ENCODE peak calls at places on chromosome 3, in six cellular contexts. S is tibial artery; R is mucosa of descending colon; E is ascending aorta; J is HFF-Myc; D is CD4-positive, alpha-beta memory T cell. K is an unnamed sample.

GRCh38 chr3:135982404-135982761 is 16.9 kb downstream of the PPP2R3A start:
- DNase-seq in S (no peak), R (no peak), E (no peak), J (no peak), D (no peak), K (no peak)

GRCh38 chr3:57952208-57952631 is 56.0 kb upstream of the FLNB start:
- DNase-seq in S (peak), R (no peak), E (peak), J (peak), D (no peak), K (peak)

GRCh38 chr3:133488785-133489367 is 84.6 kb upstream of the CDV3 start:
- DNase-seq in S (no peak), R (no peak), E (no peak), J (peak), D (no peak), K (peak)

GRCh38 chr3:32089476-32089875 is 16.9 kb upstream of the GPD1L start:
- DNase-seq in S (no peak), R (no peak), E (no peak), J (no peak), D (no peak), K (peak)

GRCh38 chr3:17116007-17116659 is 231.4 kb downstream of the PLCL2 start:
- DNase-seq in S (no peak), R (no peak), E (no peak), J (no peak), D (no peak), K (no peak)

GRCh38 chr3:107268461-107268860 is 108.8 kb upstream of the CCDC54 start:
- DNase-seq in S (no peak), R (no peak), E (no peak), J (no peak), D (no peak), K (no peak)

GRCh38 chr3:53719796-53720195 is 126.4 kb downstream of the CHDH start:
- DNase-seq in S (no peak), R (no peak), E (no peak), J (no peak), D (no peak), K (no peak)

GRCh38 chr3:158095302-158095997 is 10.8 kb downstream of the SHOX2 start:
- DNase-seq in S (no peak), R (no peak), E (no peak), J (no peak), D (no peak), K (no peak)

GRCh38 chr3:99410789-99411311 is 227.5 kb upstream of the COL8A1 start:
- DNase-seq in S (no peak), R (no peak), E (no peak), J (peak), D (no peak), K (peak)

GRCh38 chr3:36193448-36193847 is 186.9 kb upstream of the STAC start:
- DNase-seq in S (no peak), R (no peak), E (no peak), J (no peak), D (no peak), K (no peak)

GRCh38 chr3:96259-96658 is 100.3 kb upstream of the CHL1 start:
- DNase-seq in S (no peak), R (no peak), E (no peak), J (no peak), D (no peak), K (no peak)
- H3K4me3 ChIP-seq in S (no peak), R (no peak), E (no peak), J (no peak), D (no peak), K (no peak)

GRCh38 chr3:190224466-190225185 is 97.6 kb downstream of the CLDN1 start:
- DNase-seq in S (no peak), R (no peak), E (no peak), J (no peak), D (no peak), K (no peak)
- H3K4me3 ChIP-seq in S (no peak), R (no peak), E (no peak), J (no peak), D (no peak), K (no peak)

GRCh38 chr3:129603561-129603942 is 2.9 kb downstream of the PLXND1 start:
- DNase-seq in S (no peak), R (no peak), E (no peak), J (no peak), D (no peak), K (no peak)

GRCh38 chr3:129602309-129602708 is 4.2 kb downstream of the PLXND1 start:
- DNase-seq in S (no peak), R (no peak), E (no peak), J (no peak), D (no peak), K (no peak)

GRCh38 chr3:129604223-129604941 is 2.1 kb downstream of the PLXND1 start:
- DNase-seq in S (no peak), R (no peak), E (no peak), J (no peak), D (no peak), K (no peak)

GRCh38 chr3:129601713-129602112 is 4.8 kb downstream of the PLXND1 start:
- DNase-seq in S (no peak), R (no peak), E (no peak), J (no peak), D (no peak), K (no peak)

GRCh38 chr3:129602730-129603560 is 3.5 kb downstream of the PLXND1 start:
- DNase-seq in S (peak), R (no peak), E (peak), J (peak), D (no peak), K (no peak)
- H3K4me3 ChIP-seq in S (peak), R (no peak), E (peak), J (peak), D (no peak), K (no peak)

DNA sequence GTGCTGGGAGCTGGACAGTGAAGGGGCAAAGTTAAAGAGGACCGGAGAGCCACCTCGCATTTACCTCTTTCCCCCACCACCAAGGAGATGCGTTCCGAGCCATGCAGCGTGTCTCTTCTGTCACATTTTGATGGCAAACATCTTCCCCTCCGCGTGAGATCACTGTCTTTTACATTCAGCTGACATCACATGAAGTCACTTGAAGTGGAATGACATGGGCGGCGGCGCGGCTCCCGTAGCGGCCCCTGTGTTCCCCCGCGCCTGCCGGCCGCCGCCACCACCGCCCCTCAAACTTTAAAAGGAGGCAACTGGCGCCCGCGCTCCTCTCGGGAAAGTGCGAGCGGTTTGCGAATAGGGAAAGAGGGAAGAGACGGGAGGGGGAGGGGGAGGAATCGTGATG is at the start of gene FEZF2:
- DNase-seq in S (no peak), R (no peak), E (no peak), J (no peak), D (no peak), K (no peak)
- H3K4me3 ChIP-seq in S (peak), R (no peak), E (peak), J (no peak), D (no peak), K (peak)

DNA sequence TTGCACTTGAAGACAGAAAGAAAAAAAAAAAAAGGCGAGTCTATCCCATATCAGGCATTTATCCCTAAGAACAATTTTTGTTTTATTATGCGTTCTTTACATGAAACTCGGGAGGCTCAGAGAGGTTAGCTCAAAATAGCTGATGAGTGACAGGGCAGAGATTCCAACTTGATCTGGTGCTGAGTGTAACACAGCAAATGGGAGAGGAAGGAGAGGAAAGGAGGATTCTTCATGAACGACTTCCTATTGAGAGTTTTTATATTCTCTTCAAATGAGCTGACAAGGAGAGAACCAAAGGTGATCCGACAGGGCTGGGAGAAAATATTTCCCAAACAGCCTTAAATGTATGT is 157.2 kb upstream of the FRMD4B start:
- DNase-seq in S (no peak), R (no peak), E (no peak), J (no peak), D (no peak), K (no peak)
- H3K4me3 ChIP-seq in S (no peak), R (no peak), E (peak), J (no peak), D (no peak), K (no peak)

DNA sequence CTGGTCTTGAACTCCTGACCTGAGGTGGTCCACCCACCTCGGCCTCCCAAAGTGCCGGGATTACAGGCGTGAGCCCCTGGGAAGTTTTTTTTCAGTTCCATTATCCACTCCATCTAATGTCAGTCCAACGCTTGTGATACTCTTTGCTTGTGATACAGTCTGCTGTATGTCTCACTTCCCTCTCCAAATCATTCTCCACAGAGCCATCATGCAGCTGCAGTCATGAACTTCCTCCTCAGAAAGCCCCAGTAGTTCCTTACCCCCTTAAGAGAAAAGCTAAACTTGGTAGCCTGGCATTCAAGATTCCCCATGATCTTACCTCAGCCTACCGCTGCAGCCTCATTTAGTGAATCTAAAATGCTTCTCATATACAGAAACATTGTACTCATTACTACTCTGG is 2.3 kb downstream of the ARPC4 start:
- DNase-seq in S (no peak), R (no peak), E (no peak), J (no peak), D (no peak), K (no peak)
- H3K4me3 ChIP-seq in S (no peak), R (no peak), E (no peak), J (no peak), D (no peak), K (no peak)

DNA sequence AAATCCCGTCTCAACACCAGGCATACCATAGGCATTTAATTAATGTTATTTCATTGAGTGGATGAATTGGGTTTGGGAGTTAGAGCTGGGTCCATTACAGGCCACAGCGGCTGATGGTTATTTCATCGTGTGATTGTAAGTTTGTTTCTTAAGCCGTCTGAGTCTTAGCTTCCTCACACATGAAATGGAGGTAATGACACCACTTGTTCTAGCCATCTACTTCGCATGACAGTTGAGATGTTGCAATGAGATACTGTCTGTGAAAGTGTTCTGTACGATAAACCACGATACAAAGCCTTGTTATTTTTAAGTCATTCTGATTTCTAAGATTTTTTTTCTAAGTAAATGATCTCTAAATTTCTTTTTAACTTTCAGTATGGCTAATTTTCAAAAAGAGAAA is 8.6 kb upstream of the TP63 start:
- DNase-seq in S (no peak), R (no peak), E (no peak), J (no peak), D (no peak), K (no peak)
- H3K4me3 ChIP-seq in S (no peak), R (no peak), E (no peak), J (no peak), D (no peak), K (no peak)

GRCh38 chr3:45140392-45140791 is 5.8 kb downstream of the CDCP1 start:
- DNase-seq in S (peak), R (no peak), E (no peak), J (no peak), D (no peak), K (no peak)
- H3K4me3 ChIP-seq in S (no peak), R (no peak), E (no peak), J (no peak), D (no peak), K (no peak)

GRCh38 chr3:176795897-176796296 is 401.4 kb downstream of the TBL1XR1 start:
- DNase-seq in S (no peak), R (no peak), E (no peak), J (no peak), D (no peak), K (no peak)
- H3K4me3 ChIP-seq in S (no peak), R (no peak), E (no peak), J (no peak), D (no peak), K (no peak)

DNA sequence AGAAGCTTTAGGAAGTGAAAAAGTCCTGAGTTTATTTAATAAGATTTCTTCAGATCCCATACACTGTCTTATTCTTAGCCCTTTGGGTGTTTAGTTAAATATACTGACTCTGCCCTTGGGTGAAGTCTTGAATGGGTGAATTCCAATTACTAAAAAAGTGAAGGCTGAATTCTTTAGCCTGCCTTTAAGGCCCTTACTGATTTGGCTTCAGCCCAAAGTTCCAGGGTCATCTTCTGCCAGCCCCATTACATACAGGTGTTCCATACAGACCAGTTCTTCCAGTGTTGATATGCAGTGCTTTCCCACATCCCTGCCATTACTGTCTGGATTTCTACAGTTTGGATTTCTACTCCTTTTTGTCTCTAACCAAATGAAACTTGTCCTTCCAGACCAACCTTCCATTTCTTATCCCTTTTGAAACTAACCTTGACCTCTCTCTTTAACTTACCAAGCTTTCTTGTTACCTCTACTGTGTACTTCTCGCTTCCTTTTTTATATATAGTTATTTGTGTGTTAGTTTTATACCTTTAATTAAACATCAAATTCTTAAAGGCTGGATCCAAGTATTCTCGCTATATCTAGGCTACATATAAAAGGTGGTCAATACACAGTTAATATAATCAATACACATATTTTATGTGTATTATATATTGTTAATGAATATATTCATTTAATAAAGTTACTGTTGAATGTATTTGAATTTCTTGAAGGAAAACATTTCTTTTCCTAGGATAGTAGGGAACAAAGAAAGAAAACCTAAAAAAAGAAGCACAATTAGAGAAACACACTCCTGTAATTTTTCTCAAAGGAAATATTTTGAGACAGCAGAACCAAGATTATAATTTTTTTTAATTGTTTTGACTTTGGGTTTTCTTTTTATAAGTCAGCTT is 15.0 kb downstream of the MBNL1 start:
- DNase-seq in S (no peak), R (peak), E (no peak), J (no peak), D (no peak), K (no peak)
- H3K4me3 ChIP-seq in S (no peak), R (no peak), E (peak), J (no peak), D (no peak), K (no peak)

K was measured in epithelial cell of proximal tubule.